ENCODE peak calls at places on chromosomes 12 and 14, in five cellular contexts. V is IMR-90, Q is stomach, O is A549, Y is transverse colon. Z is an unnamed sample. For H3K9me3, the result is how much of the 10 kb centered on the place peaks cover.

GRCh38 chr12:75483411-75483810 is 2.9 kb downstream of the GLIPR1 start:
- DNase-seq in O (no peak), Q (no peak), V (no peak), Y (no peak), Z (no peak)

GRCh38 chr12:2963760-2964292 is 4.6 kb downstream of the TEAD4 start:
- DNase-seq in V (peak), Y (no peak), Q (no peak), O (no peak), Z (peak)

GRCh38 chr14:65277027-65277426 is 135.5 kb upstream of the FUT8 start:
- DNase-seq in Q (no peak), O (no peak), V (peak), Y (no peak), Z (no peak)

GRCh38 chr12:62263956-62264355 is 3.8 kb downstream of the USP15 start:
- DNase-seq in O (no peak), Q (no peak), Y (no peak), V (no peak), Z (no peak)

GRCh38 chr12:51869931-51870330 is 18.0 kb upstream of the ANKRD33 start:
- DNase-seq in Y (no peak), Q (no peak), O (no peak), V (no peak), Z (no peak)

GRCh38 chr14:61475316-61475715 is 153.9 kb downstream of the PRKCH start:
- DNase-seq in Q (no peak), O (peak), V (peak), Y (no peak), Z (no peak)

GRCh38 chr12:101761347-101761746 is 22.1 kb upstream of the SYCP3 start:
- DNase-seq in Q (no peak), O (no peak), V (peak), Y (no peak), Z (no peak)

GRCh38 chr14:100294963-100295330 is 11.3 kb downstream of the SLC25A29 start:
- DNase-seq in Y (no peak), V (no peak), Q (no peak), O (no peak), Z (peak)

GRCh38 chr12:88546851-88547250 is 33.4 kb downstream of the KITLG start:
- DNase-seq in O (no peak), Y (no peak), V (peak), Q (no peak), Z (no peak)

DNA sequence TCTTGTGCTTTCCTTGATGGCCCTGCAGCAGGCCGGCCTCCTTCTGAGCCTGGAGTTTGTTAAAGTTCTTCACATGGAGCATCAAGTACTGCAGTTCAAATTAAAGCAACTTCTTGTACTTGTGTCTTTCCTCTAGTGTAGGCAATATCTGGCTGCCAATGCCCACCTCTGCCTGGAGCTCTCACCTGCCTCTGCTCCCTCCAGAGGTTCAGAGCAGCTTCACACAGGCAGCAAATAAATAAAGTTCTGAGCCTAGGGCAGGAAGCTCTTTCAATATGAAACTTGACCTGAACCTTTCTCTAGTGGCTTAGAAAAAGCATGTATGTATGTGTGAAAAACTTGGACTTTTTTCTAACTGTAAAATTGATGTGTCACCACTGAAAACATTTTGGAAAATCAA is 65.9 kb downstream of the ITPR2 start:
- DNase-seq in Y (no peak), O (no peak), V (no peak), Q (no peak), Z (no peak)
- TF ChIP-seq CTCF in Y (no peak), O (no peak), V (no peak), Q (peak), Z (no peak)

GRCh38 chr12:54018608-54018984 is 9.6 kb upstream of the HOXC6 start:
- DNase-seq in V (no peak), Y (no peak), O (peak), Q (no peak), Z (peak)

GRCh38 chr12:54019924-54020586 is 8.2 kb upstream of the HOXC6 start:
- DNase-seq in Y (no peak), V (no peak), O (no peak), Q (no peak), Z (no peak)

GRCh38 chr12:54017845-54018607 is 9.2 kb downstream of the HOXC8 start:
- DNase-seq in O (peak), Y (peak), V (peak), Q (peak), Z (peak)

GRCh38 chr12:54020587-54020969 is 7.7 kb upstream of the HOXC6 start:
- DNase-seq in O (no peak), V (no peak), Q (no peak), Y (no peak), Z (no peak)

GRCh38 chr12:54019111-54019811 is 9.0 kb upstream of the HOXC6 start:
- DNase-seq in Y (no peak), Q (no peak), V (no peak), O (no peak), Z (no peak)
- TF ChIP-seq POLR2A in Y (no peak), Q (no peak), V (no peak), O (no peak), Z (no peak)

GRCh38 chr12:128961957-128962356 is 108.7 kb downstream of the GLT1D1 start:
- DNase-seq in Y (no peak), O (no peak), Q (no peak), V (no peak), Z (no peak)
- H3K9me3 ChIP-seq in Y (under half), O (under half), Q (under half), V (under half), Z (under half)

GRCh38 chr12:71900091-71900490 is 38.6 kb upstream of the TPH2 start:
- DNase-seq in Q (no peak), Y (no peak), V (peak), O (peak), Z (no peak)
- TF ChIP-seq CTCF in Q (no peak), Y (no peak), V (peak), O (peak), Z (no peak)

GRCh38 chr14:102589761-102590290 is 2.6 kb upstream of the RCOR1 start:
- DNase-seq in V (no peak), Q (no peak), Y (no peak), O (no peak), Z (no peak)

GRCh38 chr14:102592969-102593840 is 756 bp downstream of the RCOR1 start:
- DNase-seq in Q (peak), V (peak), Y (peak), O (peak), Z (peak)

GRCh38 chr14:102590667-102591099 is 1.8 kb upstream of the RCOR1 start:
- DNase-seq in V (peak), O (peak), Q (peak), Y (peak), Z (peak)

GRCh38 chr14:102591944-102592772 is at the start of gene RCOR1:
- DNase-seq in V (peak), Y (peak), Q (peak), O (peak), Z (peak)

GRCh38 chr14:102591372-102591943 is 991 bp upstream of the RCOR1 start:
- DNase-seq in Q (peak), V (peak), Y (peak), O (no peak), Z (peak)
- TF ChIP-seq POLR2A in Q (no peak), V (peak), Y (no peak), O (peak), Z (no peak)

GRCh38 chr12:38016606-38017005 is 300.0 kb upstream of the ALG10B start:
- DNase-seq in Y (no peak), Q (no peak), O (no peak), V (no peak), Z (no peak)
- H3K9me3 ChIP-seq in Y (under half), Q (under half), O (under half), V (under half), Z (under half)

GRCh38 chr14:71748196-71748595 is 184.0 kb upstream of the RGS6 start:
- DNase-seq in Q (no peak), V (no peak), O (no peak), Y (no peak), Z (no peak)

GRCh38 chr14:71739273-71739990 is 192.8 kb upstream of the RGS6 start:
- DNase-seq in V (peak), Q (no peak), O (peak), Y (peak), Z (no peak)

GRCh38 chr14:71742491-71742890 is 189.7 kb upstream of the RGS6 start:
- DNase-seq in O (no peak), Y (no peak), V (no peak), Q (no peak), Z (no peak)

GRCh38 chr14:71749613-71750238 is 182.5 kb upstream of the RGS6 start:
- DNase-seq in Q (no peak), V (no peak), O (no peak), Y (no peak), Z (no peak)

GRCh38 chr14:71745072-71745471 is 187.2 kb upstream of the RGS6 start:
- DNase-seq in Y (no peak), Q (no peak), O (no peak), V (no peak), Z (no peak)
- TF ChIP-seq CTCF in Y (no peak), Q (no peak), O (no peak), V (no peak), Z (no peak)

GRCh38 chr14:74488788-74489397 is 4.2 kb downstream of the NPC2 start:
- DNase-seq in V (peak), O (no peak), Y (no peak), Q (no peak), Z (no peak)

GRCh38 chr14:74493343-74494261 is at the start of gene ISCA2:
- DNase-seq in Y (peak), V (peak), O (peak), Q (peak), Z (peak)

GRCh38 chr14:74495356-74495755 is 1.8 kb downstream of the ISCA2 start:
- DNase-seq in O (no peak), V (no peak), Y (no peak), Q (no peak), Z (no peak)

GRCh38 chr14:74491952-74492351 is 1.2 kb downstream of the NPC2 start:
- DNase-seq in V (peak), O (peak), Q (no peak), Y (no peak), Z (no peak)

GRCh38 chr14:74492413-74493342 is at the start of gene NPC2:
- DNase-seq in Y (no peak), O (no peak), V (no peak), Q (no peak), Z (no peak)
- TF ChIP-seq POLR2A in Y (peak), O (peak), V (no peak), Q (no peak), Z (peak)

Z was measured in uterus.